ENCODE peak calls at places on chromosomes 16 and 17, in eight cellular contexts. E is small intestine; R is activated CD4-positive, alpha-beta T cell treated with anti-CD3 and anti-CD28 coated beads, Interleukin-2, amount 50 U/mL, for 1 hour; O is stromal cell of bone marrow; A is hepatic stellate cell; Z is AG04449; T is CD4-positive, alpha-beta T cell; U is tibial artery. B is an unnamed sample.

GRCh38 chr17:39598635-39599005 is 9.1 kb downstream of the NEUROD2 start:
- DNase-seq in E (no peak), R (no peak), O (no peak), A (no peak), Z (no peak), T (no peak), U (no peak), B (no peak)

GRCh38 chr17:33778505-33779398 is 476.3 kb upstream of the CCL2 start:
- DNase-seq in E (peak), R (peak), O (peak), A (peak), Z (peak), T (no peak), U (peak), B (no peak)

GRCh38 chr16:56606071-56606687 is 2.2 kb upstream of the MT2A start:
- DNase-seq in E (no peak), R (no peak), O (peak), A (peak), Z (no peak), T (no peak), U (peak), B (no peak)

GRCh38 chr17:7219812-7220592 is at the start of the genes ACADVL and DLG4:
- DNase-seq in E (peak), R (peak), O (peak), A (peak), Z (no peak), T (peak), U (peak), B (peak)

GRCh38 chr16:11312718-11313492 is 31.8 kb upstream of the PRM1 start:
- DNase-seq in E (peak), R (no peak), O (no peak), A (peak), Z (no peak), T (no peak), U (no peak), B (no peak)

GRCh38 chr16:48537909-48538745 is 71.9 kb downstream of the N4BP1 start:
- DNase-seq in E (no peak), R (no peak), O (no peak), A (no peak), Z (no peak), T (no peak), U (peak), B (no peak)

GRCh38 chr17:62750502-62751349 is 57.4 kb downstream of the MARCHF10 start:
- DNase-seq in E (no peak), R (no peak), O (no peak), A (no peak), Z (no peak), T (no peak), U (no peak), B (no peak)

GRCh38 chr17:7972131-7972785 is 30.2 kb upstream of the GUCY2D start:
- DNase-seq in E (no peak), R (no peak), O (no peak), A (no peak), Z (no peak), T (no peak), U (no peak), B (no peak)

GRCh38 chr16:10738231-10739077 is 5.2 kb upstream of the NUBP1 start:
- DNase-seq in E (peak), R (no peak), O (peak), A (peak), Z (no peak), T (no peak), U (peak), B (peak)

GRCh38 chr17:15490634-15491261 is 23.3 kb upstream of the CDRT4 start:
- DNase-seq in E (peak), R (no peak), O (peak), A (peak), Z (no peak), T (no peak), U (peak), B (peak)

GRCh38 chr17:69414408-69415274 is at the start of gene MAP2K6:
- DNase-seq in E (peak), R (peak), O (peak), A (peak), Z (no peak), T (peak), U (peak), B (peak)

GRCh38 chr17:61218438-61218837 is 181.2 kb upstream of the TBX2 start:
- DNase-seq in E (no peak), R (no peak), O (no peak), A (peak), Z (peak), T (no peak), U (no peak), B (no peak)

GRCh38 chr17:66661411-66661843 is 173.5 kb upstream of the CACNG5 start:
- DNase-seq in E (no peak), R (no peak), O (no peak), A (no peak), Z (no peak), T (no peak), U (no peak), B (no peak)

GRCh38 chr17:3792481-3792880 is 8.5 kb downstream of the ITGAE start:
- DNase-seq in E (no peak), R (no peak), O (no peak), A (no peak), Z (no peak), T (no peak), U (no peak), B (no peak)

GRCh38 chr16:3673676-3674377 is 19.3 kb downstream of the DNASE1 start:
- DNase-seq in E (no peak), R (no peak), O (no peak), A (no peak), Z (no peak), T (no peak), U (no peak), B (no peak)

GRCh38 chr17:1078831-1079561 is 82.1 kb downstream of the TIMM22 start:
- DNase-seq in E (no peak), R (no peak), O (no peak), A (no peak), Z (no peak), T (no peak), U (no peak), B (no peak)

GRCh38 chr16:66070140-66070887 is 296.2 kb upstream of the CDH5 start:
- DNase-seq in E (no peak), R (no peak), O (peak), A (peak), Z (no peak), T (no peak), U (peak), B (no peak)

GRCh38 chr16:81174644-81175324 is 63.7 kb upstream of the BCO1 start:
- DNase-seq in E (no peak), R (no peak), O (no peak), A (no peak), Z (no peak), T (no peak), U (no peak), B (no peak)

GRCh38 chr16:65392831-65393565 is 271.1 kb upstream of the CDH11 start:
- DNase-seq in E (no peak), R (no peak), O (no peak), A (no peak), Z (no peak), T (no peak), U (no peak), B (no peak)

GRCh38 chr16:70298988-70299938 is at the start of gene DDX19B:
- DNase-seq in E (peak), R (peak), O (peak), A (peak), Z (no peak), T (peak), U (peak), B (peak)

GRCh38 chr17:673200-673681 is 41.4 kb downstream of the VPS53 start:
- DNase-seq in E (no peak), R (no peak), O (no peak), A (no peak), Z (no peak), T (no peak), U (no peak), B (no peak)

GRCh38 chr17:50157891-50158290 is 7.4 kb upstream of the PPP1R9B start:
- DNase-seq in E (no peak), R (no peak), O (no peak), A (no peak), Z (no peak), T (no peak), U (no peak), B (no peak)

GRCh38 chr16:57299009-57299718 is 14.7 kb upstream of the PLLP start:
- DNase-seq in E (no peak), R (no peak), O (peak), A (peak), Z (no peak), T (no peak), U (peak), B (peak)

GRCh38 chr17:9928601-9929341 is 23.7 kb upstream of the RCVRN start:
- DNase-seq in E (no peak), R (no peak), O (peak), A (peak), Z (peak), T (no peak), U (no peak), B (no peak)

GRCh38 chr17:40542562-40543411 is 22.5 kb downstream of the CCR7 start:
- DNase-seq in E (no peak), R (peak), O (peak), A (peak), Z (peak), T (peak), U (peak), B (peak)

GRCh38 chr16:31870809-31871208 is 2.8 kb upstream of the ZNF267 start:
- DNase-seq in E (no peak), R (no peak), O (no peak), A (no peak), Z (no peak), T (no peak), U (no peak), B (no peak)

GRCh38 chr16:31138621-31139578 is 3.4 kb upstream of the PRSS8 start:
- DNase-seq in E (peak), R (no peak), O (no peak), A (peak), Z (no peak), T (no peak), U (no peak), B (peak)

GRCh38 chr16:19291459-19291858 is 5.9 kb downstream of the CLEC19A start:
- DNase-seq in E (peak), R (no peak), O (peak), A (no peak), Z (no peak), T (no peak), U (no peak), B (no peak)

GRCh38 chr16:17467923-17468540 is 2.7 kb downstream of the XYLT1 start:
- DNase-seq in E (peak), R (peak), O (peak), A (peak), Z (no peak), T (peak), U (peak), B (peak)

GRCh38 chr17:29789186-29790170 is 140.6 kb downstream of the SSH2 start:
- DNase-seq in E (no peak), R (no peak), O (peak), A (no peak), Z (no peak), T (no peak), U (peak), B (no peak)

GRCh38 chr16:75415169-75415908 is 18.0 kb downstream of the CFDP1 start:
- DNase-seq in E (no peak), R (no peak), O (no peak), A (no peak), Z (no peak), T (no peak), U (no peak), B (no peak)

GRCh38 chr17:35315283-35315682 is 58.1 kb downstream of the SLFN11 start:
- DNase-seq in E (no peak), R (no peak), O (peak), A (peak), Z (peak), T (no peak), U (no peak), B (no peak)

GRCh38 chr16:78461496-78461938 is 362.1 kb downstream of the WWOX start:
- DNase-seq in E (no peak), R (no peak), O (peak), A (no peak), Z (no peak), T (no peak), U (no peak), B (no peak)

GRCh38 chr16:27217256-27217655 is 13.9 kb downstream of the KDM8 start:
- DNase-seq in E (no peak), R (no peak), O (no peak), A (peak), Z (no peak), T (no peak), U (no peak), B (no peak)

GRCh38 chr17:6343191-6343590 is 91.7 kb downstream of the AIPL1 start:
- DNase-seq in E (no peak), R (no peak), O (no peak), A (no peak), Z (no peak), T (no peak), U (no peak), B (no peak)

GRCh38 chr17:28563475-28563874 is 7.8 kb downstream of the PIGS start:
- DNase-seq in E (no peak), R (no peak), O (no peak), A (peak), Z (peak), T (no peak), U (no peak), B (no peak)

GRCh38 chr17:58253082-58253481 is 14.7 kb downstream of the LPO start:
- DNase-seq in E (no peak), R (no peak), O (no peak), A (no peak), Z (no peak), T (no peak), U (no peak), B (no peak)